ENCODE peak calls at places on chromosomes 6 and 20, in seven cellular contexts. C is CD8-positive, alpha-beta T cell; X is MCF 10A; O is WERI-Rb-1; V is endothelial cell; R is naive thymus-derived CD4-positive, alpha-beta T cell; D is stimulated activated CD4-positive, alpha-beta T cell treated with anti-CD3 and anti-CD28 coated beads, Interleukin-2, amount 100 ng/mL, for 48 hours. I is an unnamed sample.

GRCh38 chr6:141925001-141925400 is 207.7 kb upstream of the GJE1 start:
- DNase-seq in C (no peak), X (no peak), O (no peak), V (no peak), R (no peak), D (no peak), I (no peak)

GRCh38 chr6:87702589-87702945 is 534 bp upstream of the AKIRIN2 start:
- DNase-seq in C (no peak), X (peak), O (peak), V (no peak), R (no peak), D (no peak), I (no peak)

GRCh38 chr6:46014511-46015118 is 1.0 kb downstream of the CLIC5 start:
- DNase-seq in C (no peak), X (no peak), O (no peak), V (peak), R (peak), D (no peak), I (no peak)

GRCh38 chr6:77573843-77574242 is 79.0 kb upstream of the MEI4 start:
- DNase-seq in C (no peak), X (no peak), O (no peak), V (no peak), R (no peak), D (no peak), I (no peak)

GRCh38 chr6:144566868-144567615 is 281.9 kb downstream of the UTRN start:
- DNase-seq in C (no peak), X (no peak), O (no peak), V (no peak), R (no peak), D (no peak), I (no peak)

GRCh38 chr6:26477431-26477830 is 19.7 kb downstream of the BTN2A1 start:
- DNase-seq in C (no peak), X (no peak), O (no peak), V (no peak), R (no peak), D (no peak), I (no peak)

GRCh38 chr6:1604347-1604990 is 5.2 kb upstream of the FOXC1 start:
- DNase-seq in C (peak), X (peak), O (peak), V (peak), R (peak), D (peak), I (no peak)

GRCh38 chr6:6975395-6976111 is 132.2 kb upstream of the RREB1 start:
- DNase-seq in C (no peak), X (no peak), O (no peak), V (no peak), R (no peak), D (no peak), I (no peak)

GRCh38 chr20:50546729-50547314 is 36.6 kb downstream of the PTPN1 start:
- DNase-seq in C (no peak), X (no peak), O (no peak), V (no peak), R (no peak), D (no peak), I (no peak)

GRCh38 chr6:125212377-125212776 is 58.8 kb downstream of the TPD52L1 start:
- DNase-seq in C (no peak), X (no peak), O (no peak), V (no peak), R (no peak), D (no peak), I (no peak)

GRCh38 chr6:136526196-136526930 is 23.9 kb downstream of the MAP7 start:
- DNase-seq in C (no peak), X (no peak), O (peak), V (peak), R (peak), D (peak), I (peak)

GRCh38 chr20:63691711-63692435 is 4.6 kb upstream of the TNFRSF6B start:
- DNase-seq in C (no peak), X (no peak), O (no peak), V (no peak), R (no peak), D (no peak), I (no peak)

GRCh38 chr20:5492941-5493340 is 176.2 kb upstream of the PROKR2 start:
- DNase-seq in C (no peak), X (no peak), O (no peak), V (no peak), R (no peak), D (no peak), I (no peak)

GRCh38 chr20:539848-540247 is 3.7 kb downstream of the CSNK2A1 start:
- DNase-seq in C (no peak), X (peak), O (no peak), V (no peak), R (no peak), D (no peak), I (no peak)

GRCh38 chr20:51562334-51563140 is 20.0 kb upstream of the NFATC2 start:
- DNase-seq in C (no peak), X (peak), O (no peak), V (peak), R (peak), D (no peak), I (peak)

GRCh38 chr20:20370087-20370575 is 2.2 kb downstream of the INSM1 start:
- DNase-seq in C (no peak), X (no peak), O (no peak), V (no peak), R (no peak), D (no peak), I (no peak)

GRCh38 chr6:8686077-8686476 is 250.7 kb upstream of the SLC35B3 start:
- DNase-seq in C (no peak), X (no peak), O (no peak), V (no peak), R (no peak), D (no peak), I (no peak)

GRCh38 chr6:137977814-137978213 is 110.8 kb downstream of the TNFAIP3 start:
- DNase-seq in C (no peak), X (no peak), O (no peak), V (no peak), R (no peak), D (no peak), I (no peak)

GRCh38 chr20:64223526-64224067 is 32.0 kb upstream of the PCMTD2 start:
- DNase-seq in C (no peak), X (no peak), O (peak), V (peak), R (no peak), D (no peak), I (no peak)

GRCh38 chr6:53961679-53962370 is 149.4 kb upstream of the MLIP start:
- DNase-seq in C (no peak), X (no peak), O (no peak), V (no peak), R (no peak), D (no peak), I (no peak)

GRCh38 chr6:77683515-77683914 is 30.7 kb downstream of the MEI4 start:
- DNase-seq in C (no peak), X (no peak), O (no peak), V (no peak), R (no peak), D (no peak), I (no peak)

GRCh38 chr6:86016567-86016966 is 373.9 kb upstream of the SYNCRIP start:
- DNase-seq in C (no peak), X (no peak), O (no peak), V (no peak), R (no peak), D (no peak), I (no peak)

GRCh38 chr20:52041966-52042365 is 149.6 kb downstream of the ZFP64 start:
- DNase-seq in C (no peak), X (no peak), O (no peak), V (no peak), R (no peak), D (no peak), I (no peak)

GRCh38 chr20:49697071-49697470 is 16.6 kb downstream of the B4GALT5 start:
- DNase-seq in C (no peak), X (no peak), O (no peak), V (no peak), R (no peak), D (no peak), I (no peak)

GRCh38 chr6:108897371-108897770 is 49.1 kb downstream of the ARMC2 start:
- DNase-seq in C (no peak), X (peak), O (peak), V (no peak), R (no peak), D (no peak), I (peak)

GRCh38 chr6:166532302-166532701 is 54.2 kb downstream of the RAMACL start:
- DNase-seq in C (no peak), X (no peak), O (no peak), V (no peak), R (no peak), D (no peak), I (no peak)

GRCh38 chr6:124298682-124299081 is 495.0 kb downstream of the NKAIN2 start:
- DNase-seq in C (no peak), X (no peak), O (peak), V (no peak), R (no peak), D (no peak), I (no peak)

GRCh38 chr6:15663057-15663638 is 320 bp upstream of the DTNBP1 start:
- DNase-seq in C (peak), X (peak), O (no peak), V (no peak), R (no peak), D (no peak), I (peak)

GRCh38 chr6:168032383-168032760 is 34.9 kb downstream of the KIF25 start:
- DNase-seq in C (no peak), X (peak), O (no peak), V (no peak), R (no peak), D (no peak), I (peak)

GRCh38 chr6:136420853-136421252 is 129.4 kb downstream of the MAP7 start:
- DNase-seq in C (no peak), X (no peak), O (no peak), V (no peak), R (no peak), D (no peak), I (no peak)